ENCODE peak calls at places on chromosomes 4 and X, in four cellular contexts. O is lower lobe of right lung, C is skeletal muscle cell, Z is ascending aorta. E is an unnamed sample.

GRCh38 chr4:92235741-92236140 is 68.0 kb upstream of the GRID2 start:
- DNase-seq in C (no peak), O (no peak), Z (no peak), E (no peak)

GRCh38 chr4:51843309-51844156 is 580 bp downstream of the DCUN1D4 start:
- DNase-seq in O (peak; percentile 83), Z (peak; percentile 36), C (peak; percentile 26), E (no peak)

GRCh38 chr4:183333983-183334382 is 11.8 kb upstream of the CLDN24 start:
- DNase-seq in C (no peak), O (no peak), Z (no peak), E (no peak)

GRCh38 chrX:23844502-23845138 is 61.6 kb downstream of the SAT1 start:
- DNase-seq in C (no peak), O (no peak), Z (no peak), E (no peak)

GRCh38 chrX:11427082-11428033 is 134.1 kb downstream of the AMELX start:
- DNase-seq in Z (no peak), O (peak; percentile 61), C (no peak), E (no peak)

GRCh38 chr4:71270901-71271300 is 67.9 kb upstream of the SLC4A4 start:
- DNase-seq in Z (no peak), O (no peak), C (no peak), E (no peak)

GRCh38 chrX:3699841-3700381 is 13.5 kb downstream of the PRKX start:
- DNase-seq in Z (no peak), O (no peak), C (no peak), E (no peak)

GRCh38 chr4:77201343-77201742 is 44.3 kb downstream of the CCNG2 start:
- DNase-seq in O (no peak), C (no peak), Z (no peak), E (no peak)

GRCh38 chr4:61507091-61507490 is 307.0 kb downstream of the ADGRL3 start:
- DNase-seq in C (no peak), O (no peak), Z (no peak), E (no peak)

GRCh38 chrX:124098089-124098488 is 136.6 kb downstream of the STAG2 start:
- DNase-seq in Z (no peak), C (peak; percentile 4), O (no peak), E (peak; percentile 3)

GRCh38 chr4:180058731-180059215 is 2184.4 kb upstream of the TENM3 start:
- DNase-seq in Z (no peak), C (no peak), O (peak; percentile 47), E (no peak)

GRCh38 chr4:22514431-22514830 is 1.4 kb downstream of the ADGRA3 start:
- DNase-seq in O (no peak), Z (no peak), C (no peak), E (no peak)

GRCh38 chrX:38919202-38919601 is 117.9 kb downstream of the MID1IP1 start:
- DNase-seq in Z (no peak), O (no peak), C (no peak), E (no peak)

GRCh38 chr4:170089274-170089742 is 448 bp downstream of the AADAT start:
- DNase-seq in O (peak; percentile 43), Z (no peak), C (no peak), E (no peak)

GRCh38 chr4:101264993-101265815 is 82.1 kb downstream of the PPP3CA start:
- DNase-seq in Z (no peak), C (no peak), O (no peak), E (no peak)

GRCh38 chr4:55857586-55857985 is 4.1 kb downstream of the EXOC1 start:
- DNase-seq in O (no peak), Z (no peak), C (no peak), E (no peak)

GRCh38 chrX:20237864-20238263 is 28.8 kb downstream of the RPS6KA3 start:
- DNase-seq in Z (no peak), C (no peak), O (no peak), E (no peak)

GRCh38 chr4:62004881-62005280 is 804.8 kb downstream of the ADGRL3 start:
- DNase-seq in Z (no peak), C (no peak), O (no peak), E (no peak)

GRCh38 chr4:183038436-183038835 is 60.6 kb upstream of the WWC2 start:
- DNase-seq in Z (no peak), C (no peak), O (no peak), E (no peak)

GRCh38 chrX:111869639-111870034 is 6.3 kb upstream of the TRPC5OS start:
- DNase-seq in Z (no peak), C (peak; percentile 4), O (no peak), E (no peak)

GRCh38 chrX:54076903-54077302 is 32.6 kb upstream of the PHF8 start:
- DNase-seq in C (no peak), O (no peak), Z (no peak), E (no peak)

GRCh38 chr4:4599886-4600285 is 58.0 kb upstream of the STX18 start:
- DNase-seq in O (no peak), Z (no peak), C (no peak), E (no peak)

GRCh38 chr4:40189997-40190396 is 6.8 kb upstream of the RHOH start:
- DNase-seq in Z (no peak), C (no peak), O (no peak), E (no peak)

GRCh38 chrX:71366674-71367256 is 608 bp downstream of the TAF1 start:
- DNase-seq in C (no peak), O (peak; percentile 44), Z (no peak), E (no peak)

GRCh38 chr4:189834586-189834985 is 106.1 kb upstream of the FRG1 start:
- DNase-seq in Z (no peak), O (no peak), C (no peak), E (no peak)

GRCh38 chr4:4673070-4673469 is 131.2 kb upstream of the STX18 start:
- DNase-seq in Z (no peak), C (no peak), O (no peak), E (no peak)

GRCh38 chr4:177964061-177964460 is 521.8 kb upstream of the AGA start:
- DNase-seq in Z (no peak), O (no peak), C (no peak), E (no peak)

GRCh38 chrX:121308276-121308805 is 260.9 kb downstream of the GLUD2 start:
- DNase-seq in C (peak; percentile 74), Z (no peak), O (no peak), E (peak; percentile 7)

GRCh38 chr4:822361-823092 is 3.4 kb downstream of the CPLX1 start:
- DNase-seq in O (no peak), Z (no peak), C (no peak), E (no peak)

GRCh38 chr4:170374770-170375169 is 285.0 kb upstream of the AADAT start:
- DNase-seq in C (no peak), O (no peak), Z (no peak), E (no peak)

GRCh38 chr4:185773419-185773818 is 38.6 kb downstream of the SORBS2 start:
- DNase-seq in Z (no peak), O (peak; percentile 67), C (no peak), E (no peak)

GRCh38 chr4:1082215-1083182 is 30.9 kb downstream of the RNF212 start:
- DNase-seq in C (peak; percentile 54), O (peak; percentile 86), Z (peak; percentile 76), E (no peak)

GRCh38 chr4:25178838-25179261 is 18.6 kb upstream of the SEPSECS start:
- DNase-seq in O (no peak), C (no peak), Z (no peak), E (no peak)

GRCh38 chrX:20361081-20361889 is 94.6 kb upstream of the RPS6KA3 start:
- DNase-seq in Z (no peak), C (peak; percentile 20), O (peak; percentile 48), E (no peak)

GRCh38 chr4:56183344-56183959 is 203.8 kb downstream of the AASDH start:
- DNase-seq in O (no peak), Z (no peak), C (no peak), E (no peak)

GRCh38 chr4:52751349-52751911 is at the start of gene ERVMER34-1:
- DNase-seq in O (peak; percentile 80), C (no peak), Z (no peak), E (no peak)

GRCh38 chrX:73563740-73564073 is 710 bp downstream of the CHIC1 start:
- DNase-seq in Z (no peak), C (no peak), O (no peak), E (no peak)

DNA sequence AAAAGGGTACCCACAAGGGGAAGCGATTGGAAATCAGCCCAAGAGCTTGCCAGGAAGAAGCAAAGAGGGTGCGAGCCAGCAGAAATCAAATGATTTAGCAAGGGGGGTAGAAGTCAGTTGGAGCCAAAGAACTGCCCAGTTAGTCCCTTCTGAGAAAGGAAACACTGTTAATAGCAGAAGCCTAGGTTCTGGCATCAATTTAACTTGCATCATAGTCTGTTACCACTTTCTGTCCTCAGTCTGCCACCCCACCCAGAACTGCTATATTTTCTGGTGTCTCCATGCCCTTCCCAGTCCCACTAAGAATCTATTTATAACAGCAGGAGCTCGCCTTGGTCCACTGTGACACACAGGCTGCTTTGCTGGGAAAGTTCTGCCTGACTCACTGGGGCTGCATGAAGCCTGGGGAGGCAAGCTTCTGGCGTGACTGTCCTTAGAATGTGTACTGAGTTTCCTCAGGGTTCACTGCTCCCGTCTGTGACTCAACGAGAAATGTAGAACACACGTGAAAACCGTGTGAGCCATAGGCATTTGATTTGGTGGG is 157.8 kb upstream of the TTC29 start:
- DNase-seq in C (peak; percentile 99), O (no peak), Z (peak; percentile 73), E (no peak)
- H3K4me3 ChIP-seq in C (peak overlapping the region; percentile 5), O (no peak overlapping the region), Z (no peak overlapping the region), E (no peak overlapping the region)

GRCh38 chr4:99317354-99317753 is 3.8 kb downstream of the ADH1B start:
- DNase-seq in O (no peak), Z (no peak), C (no peak), E (no peak)
- H3K4me3 ChIP-seq in O (peak overlapping the region; percentile 51), Z (peak overlapping the region; percentile 41), C (no peak overlapping the region), E (no peak overlapping the region)

GRCh38 chrX:153727108-153727931 is 2.7 kb downstream of the ABCD1 start:
- DNase-seq in C (no peak), Z (no peak), O (peak; percentile 56), E (no peak)
- H3K4me3 ChIP-seq in C (peak overlapping the region; percentile 22), Z (peak overlapping the region; percentile 69), O (peak overlapping the region; percentile 72), E (no peak overlapping the region)

GRCh38 chrX:118736394-118737010 is 9.1 kb downstream of the IL13RA1 start:
- DNase-seq in Z (no peak), C (no peak), O (no peak), E (no peak)
- H3K4me3 ChIP-seq in Z (no peak overlapping the region), C (no peak overlapping the region), O (no peak overlapping the region), E (no peak overlapping the region)